ENCODE peak calls at places on chromosomes 6 and 20, in six cellular contexts. X, G, Y, A, C and D are unnamed samples.

GRCh38 chr6:145836170-145836569 is 21.6 kb upstream of the FBXO30 start:
- DNase-seq in A (no peak), G (peak; percentile 9), Y (no peak), X (no peak), C (peak; percentile 40), D (no peak)

GRCh38 chr20:5947276-5947675 is 3.1 kb downstream of the TRMT6 start:
- DNase-seq in C (no peak), A (no peak), X (no peak), Y (no peak), G (no peak), D (no peak)

GRCh38 chr20:37727957-37728634 is 34.3 kb downstream of the CTNNBL1 start:
- DNase-seq in Y (no peak), A (no peak), X (no peak), G (no peak), C (no peak), D (no peak)

GRCh38 chr6:153965996-153966395 is 73.0 kb upstream of the OPRM1 start:
- DNase-seq in X (no peak), A (no peak), G (no peak), C (no peak), Y (no peak), D (no peak)

GRCh38 chr6:31090275-31090972 is 22.0 kb downstream of the C6orf15 start:
- DNase-seq in X (no peak), G (no peak), C (no peak), Y (no peak), A (no peak), D (no peak)

GRCh38 chr6:158628542-158628941 is 16.0 kb downstream of the DYNLT1 start:
- DNase-seq in A (no peak), X (no peak), G (no peak), C (no peak), Y (no peak), D (no peak)

GRCh38 chr20:52192296-52193007 is 873 bp upstream of the ZFP64 start:
- DNase-seq in X (no peak), C (peak; percentile 87), Y (no peak), A (no peak), G (peak; percentile 82), D (no peak)

GRCh38 chr20:31989030-31989645 is 21.1 kb upstream of the CCM2L start:
- DNase-seq in X (no peak), Y (no peak), C (no peak), G (no peak), A (no peak), D (no peak)

GRCh38 chr6:27296106-27296783 is 15.8 kb downstream of the POM121L2 start:
- DNase-seq in C (peak; percentile 92), A (no peak), X (no peak), G (no peak), Y (no peak), D (no peak)